ENCODE peak calls at places on chromosomes 7 and 10, in seven cellular contexts. H, S, M, Y, T, J and C are unnamed samples.

GRCh38 chr7:15620491-15621185 is 58.8 kb upstream of the AGMO start:
- DNase-seq in H (no peak), S (no peak), M (no peak), Y (no peak), T (no peak), J (no peak), C (no peak)

GRCh38 chr7:159158125-159158887 is 13.6 kb upstream of the VIPR2 start:
- DNase-seq in H (no peak), S (no peak), M (no peak), Y (no peak), T (no peak), J (no peak), C (no peak)

GRCh38 chr7:30062587-30062986 is 34.4 kb downstream of the PLEKHA8 start:
- DNase-seq in H (peak; percentile 56), S (peak; percentile 62), M (no peak), Y (no peak), T (no peak), J (no peak), C (peak; percentile 70)

GRCh38 chr10:70752571-70752970 is 32.6 kb downstream of the TBATA start:
- DNase-seq in H (no peak), S (no peak), M (no peak), Y (no peak), T (no peak), J (no peak), C (no peak)

GRCh38 chr7:155291045-155291530 is 6.6 kb upstream of the INSIG1 start:
- DNase-seq in H (peak; percentile 66), S (peak; percentile 44), M (peak; percentile 60), Y (no peak), T (no peak), J (no peak), C (no peak)

GRCh38 chr10:70328018-70328417 is 44.2 kb upstream of the NPFFR1 start:
- DNase-seq in H (no peak), S (no peak), M (no peak), Y (no peak), T (no peak), J (no peak), C (no peak)

GRCh38 chr7:127252736-127253288 is at the start of gene GRM8:
- DNase-seq in H (peak; percentile 22), S (peak; percentile 36), M (peak; percentile 40), Y (peak; percentile 10), T (peak; percentile 33), J (no peak), C (peak; percentile 87)

GRCh38 chr10:13608246-13608853 is 21.6 kb downstream of the PRPF18 start:
- DNase-seq in H (no peak), S (no peak), M (no peak), Y (no peak), T (no peak), J (no peak), C (no peak)

GRCh38 chr7:149007146-149007545 is 21.2 kb downstream of the PDIA4 start:
- DNase-seq in H (no peak), S (no peak), M (no peak), Y (no peak), T (no peak), J (no peak), C (no peak)

GRCh38 chr7:26865094-26865388 is 651 bp upstream of the SKAP2 start:
- DNase-seq in H (no peak), S (no peak), M (no peak), Y (no peak), T (peak; percentile 47), J (peak; percentile 62), C (no peak)

GRCh38 chr7:20267482-20267881 is 50.3 kb upstream of the MACC1 start:
- DNase-seq in H (no peak), S (no peak), M (no peak), Y (no peak), T (no peak), J (peak; percentile 45), C (no peak)

GRCh38 chr7:104150470-104150869 is 57.3 kb downstream of the ORC5 start:
- DNase-seq in H (peak; percentile 20), S (no peak), M (no peak), Y (no peak), T (no peak), J (no peak), C (no peak)

GRCh38 chr7:42236266-42237161 is 495 bp downstream of the GLI3 start:
- DNase-seq in H (peak; percentile 72), S (peak; percentile 49), M (peak; percentile 34), Y (peak; percentile 16), T (peak; percentile 48), J (no peak), C (peak; percentile 79)

GRCh38 chr10:33413093-33413442 is 78.6 kb upstream of the NRP1 start:
- DNase-seq in H (no peak), S (no peak), M (no peak), Y (no peak), T (no peak), J (no peak), C (no peak)

GRCh38 chr10:63388421-63389031 is 77.3 kb downstream of the JMJD1C start:
- DNase-seq in H (peak; percentile 6), S (no peak), M (no peak), Y (no peak), T (no peak), J (no peak), C (no peak)

GRCh38 chr10:57849726-57850357 is 417.9 kb downstream of the IPMK start:
- DNase-seq in H (peak; percentile 2), S (peak; percentile 5), M (no peak), Y (no peak), T (no peak), J (no peak), C (no peak)

GRCh38 chr7:21355406-21355874 is 72.4 kb upstream of the SP4 start:
- DNase-seq in H (no peak), S (no peak), M (peak; percentile 30), Y (no peak), T (no peak), J (peak; percentile 56), C (no peak)

GRCh38 chr10:12687996-12688395 is 313.5 kb downstream of the CCDC3 start:
- DNase-seq in H (no peak), S (no peak), M (no peak), Y (no peak), T (no peak), J (no peak), C (no peak)

GRCh38 chr10:73841526-73842285 is 30.3 kb upstream of the NDST2 start:
- DNase-seq in H (peak; percentile 42), S (no peak), M (no peak), Y (no peak), T (no peak), J (no peak), C (no peak)

GRCh38 chr7:20343211-20343610 is 12.5 kb downstream of the ITGB8 start:
- DNase-seq in H (no peak), S (no peak), M (peak; percentile 34), Y (no peak), T (no peak), J (no peak), C (no peak)

GRCh38 chr7:155796381-155797261 is 15.6 kb downstream of the SHH start:
- DNase-seq in H (no peak), S (peak; percentile 64), M (peak; percentile 63), Y (no peak), T (peak; percentile 68), J (peak; percentile 51), C (peak; percentile 65)

DNA sequence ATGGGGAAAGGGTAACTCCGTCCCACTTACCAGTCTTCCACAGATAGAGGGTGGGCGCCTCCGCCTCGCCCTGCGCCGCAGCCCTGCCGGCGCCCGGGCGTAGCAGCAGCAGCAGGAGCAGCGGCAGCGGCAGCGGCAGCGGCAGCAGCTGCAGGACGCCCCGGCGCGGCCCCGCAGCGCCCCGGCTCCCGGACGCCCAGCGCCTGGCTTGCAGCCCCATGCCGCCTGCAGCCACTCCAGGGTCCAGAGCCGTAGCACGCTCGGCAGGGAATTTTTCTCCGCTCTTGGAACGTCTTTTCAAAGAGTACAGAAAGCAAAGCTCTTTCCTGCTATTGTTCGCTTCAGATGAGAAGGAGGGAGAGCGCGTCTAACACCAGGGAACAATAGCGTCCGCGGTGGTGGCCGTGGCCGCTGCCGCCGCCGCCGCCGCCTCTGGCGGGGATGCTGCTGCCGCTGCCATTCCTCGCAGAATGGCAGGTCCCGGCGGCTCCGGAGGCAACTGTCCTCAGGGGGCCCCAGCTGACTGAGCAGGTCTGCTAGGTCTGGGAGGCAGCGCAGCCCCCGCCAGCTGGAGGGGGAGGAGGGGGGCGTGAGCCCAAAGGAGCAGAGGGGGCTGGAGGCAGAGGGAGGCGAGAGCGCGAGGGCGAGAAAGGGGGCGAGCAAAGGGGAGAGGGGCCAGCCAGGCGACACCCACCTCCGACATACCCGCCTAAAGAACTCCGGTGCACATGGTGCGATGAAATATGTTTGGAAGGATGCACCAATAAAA is at the start of gene THSD7A:
- DNase-seq in H (peak; percentile 13), S (peak; percentile 3), M (peak; percentile 23), Y (no peak), T (peak; percentile 48), J (no peak), C (peak; percentile 72)
- H3K27ac ChIP-seq in H (no peak within 1 kb of the TSS), S (no peak within 1 kb of the TSS), M (no peak within 1 kb of the TSS), Y (no peak within 1 kb of the TSS), T (peak within 1 kb of the TSS; percentile 72), J (no peak within 1 kb of the TSS), C (peak within 1 kb of the TSS; percentile 38)

GRCh38 chr10:122525788-122526187 is 34.8 kb upstream of the DMBT1 start:
- DNase-seq in H (no peak), S (no peak), M (peak; percentile 61), Y (no peak), T (no peak), J (no peak), C (peak; percentile 43)
- TF ChIP-seq CTCF in H (peak; percentile 12), S (no peak), M (peak; percentile 33), Y (no peak), T (peak; percentile 28), J (peak; percentile 31), C (peak; percentile 27)

GRCh38 chr7:37928878-37929277 is 8.4 kb downstream of the EPDR1 start:
- DNase-seq in H (no peak), S (no peak), M (no peak), Y (no peak), T (no peak), J (no peak), C (no peak)

GRCh38 chr7:37932993-37933392 is 12.6 kb downstream of the EPDR1 start:
- DNase-seq in H (no peak), S (no peak), M (no peak), Y (no peak), T (no peak), J (no peak), C (no peak)

GRCh38 chr7:37927739-37928444 is 7.5 kb downstream of the EPDR1 start:
- DNase-seq in H (no peak), S (no peak), M (no peak), Y (no peak), T (no peak), J (no peak), C (no peak)

GRCh38 chr7:37925620-37926019 is 5.2 kb downstream of the EPDR1 start:
- DNase-seq in H (no peak), S (no peak), M (no peak), Y (no peak), T (no peak), J (no peak), C (no peak)

GRCh38 chr7:37930226-37930948 is 9.9 kb downstream of the EPDR1 start:
- DNase-seq in H (no peak), S (no peak), M (no peak), Y (no peak), T (no peak), J (no peak), C (no peak)
- H3K27ac ChIP-seq in H (no peak overlapping the region), S (no peak overlapping the region), M (no peak overlapping the region), Y (no peak overlapping the region), T (no peak overlapping the region), J (no peak overlapping the region), C (peak overlapping the region; percentile 82)

DNA sequence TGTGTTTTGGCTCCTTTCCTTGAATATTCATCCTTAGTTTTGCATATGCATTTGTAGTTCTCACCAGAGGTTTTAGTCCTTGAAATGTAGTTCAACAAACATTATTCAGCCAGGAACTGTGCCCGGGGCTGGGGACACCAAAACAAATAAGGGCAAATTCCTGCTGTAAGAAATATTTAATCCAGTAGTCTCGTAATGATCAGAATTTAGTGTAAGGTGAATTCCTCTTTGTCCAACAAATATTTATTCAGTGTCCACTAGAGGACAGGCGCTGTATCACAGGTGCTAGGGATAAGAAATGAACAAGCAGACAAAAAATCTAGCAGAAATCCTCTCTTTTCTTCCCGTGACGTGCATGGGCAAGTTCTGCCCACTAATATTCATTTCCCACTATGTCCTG is 17.6 kb downstream of the LGI1 start:
- DNase-seq in H (no peak), S (no peak), M (no peak), Y (no peak), T (no peak), J (no peak), C (no peak)
- TF ChIP-seq CTCF in H (no peak), S (no peak), M (no peak), Y (no peak), T (no peak), J (no peak), C (no peak)